ENCODE peak calls at places on chromosomes 7 and 10, in four cellular contexts. One of them, this sample, is unnamed.

GRCh38 chr7:29113384-29114102 is 32.8 kb downstream of the CPVL start:
- DNase-seq in IMR-90: no peak
- DNase-seq in CD8-positive, alpha-beta T cell: no peak
- DNase-seq in HepG2: peak
- DNase-seq in this sample: peak

GRCh38 chr7:21071570-21071969 is 284.9 kb upstream of the SP8 start:
- DNase-seq in HepG2: no peak
- DNase-seq in IMR-90: no peak
- DNase-seq in CD8-positive, alpha-beta T cell: no peak
- DNase-seq in this sample: no peak

GRCh38 chr7:144854839-144855424 is 19.1 kb upstream of the TPK1 start:
- DNase-seq in CD8-positive, alpha-beta T cell: no peak
- DNase-seq in IMR-90: no peak
- DNase-seq in HepG2: peak
- DNase-seq in this sample: peak

GRCh38 chr10:131909929-131910328 is 9.1 kb downstream of the PPP2R2D start:
- DNase-seq in HepG2: no peak
- DNase-seq in CD8-positive, alpha-beta T cell: no peak
- DNase-seq in IMR-90: no peak
- DNase-seq in this sample: no peak

GRCh38 chr10:116395223-116395985 is 32.2 kb upstream of the PNLIPRP3 start:
- DNase-seq in IMR-90: no peak
- DNase-seq in HepG2: no peak
- DNase-seq in CD8-positive, alpha-beta T cell: no peak
- DNase-seq in this sample: no peak

GRCh38 chr10:69635428-69636272 is 5.6 kb downstream of the FAM241B start:
- DNase-seq in HepG2: no peak
- DNase-seq in CD8-positive, alpha-beta T cell: no peak
- DNase-seq in IMR-90: no peak
- DNase-seq in this sample: no peak

GRCh38 chr7:27576360-27576944 is 86.2 kb downstream of the HIBADH start:
- DNase-seq in CD8-positive, alpha-beta T cell: no peak
- DNase-seq in IMR-90: peak
- DNase-seq in HepG2: peak
- DNase-seq in this sample: no peak

GRCh38 chr10:76218045-76218444 is 786.6 kb downstream of the LRMDA start:
- DNase-seq in CD8-positive, alpha-beta T cell: no peak
- DNase-seq in HepG2: no peak
- DNase-seq in IMR-90: no peak
- DNase-seq in this sample: no peak

GRCh38 chr7:46244752-46245151 is 323.7 kb upstream of the IGFBP3 start:
- DNase-seq in CD8-positive, alpha-beta T cell: no peak
- DNase-seq in HepG2: no peak
- DNase-seq in IMR-90: peak
- DNase-seq in this sample: no peak

GRCh38 chr10:8311526-8312070 is 257.1 kb downstream of the GATA3 start:
- DNase-seq in IMR-90: no peak
- DNase-seq in HepG2: no peak
- DNase-seq in CD8-positive, alpha-beta T cell: no peak
- DNase-seq in this sample: no peak

GRCh38 chr10:124703778-124704427 is 40.3 kb downstream of the FAM53B start:
- DNase-seq in IMR-90: no peak
- DNase-seq in HepG2: no peak
- DNase-seq in CD8-positive, alpha-beta T cell: no peak
- DNase-seq in this sample: no peak

GRCh38 chr10:70807566-70807965 is 8.2 kb upstream of the SGPL1 start:
- DNase-seq in HepG2: no peak
- DNase-seq in CD8-positive, alpha-beta T cell: no peak
- DNase-seq in IMR-90: no peak
- DNase-seq in this sample: no peak

GRCh38 chr10:44243851-44244502 is 140.9 kb downstream of the CXCL12 start:
- DNase-seq in HepG2: no peak
- DNase-seq in CD8-positive, alpha-beta T cell: no peak
- DNase-seq in IMR-90: no peak
- DNase-seq in this sample: no peak

GRCh38 chr10:11901454-11902431 is 78.6 kb downstream of the PROSER2 start:
- DNase-seq in IMR-90: peak
- DNase-seq in CD8-positive, alpha-beta T cell: no peak
- DNase-seq in HepG2: peak
- DNase-seq in this sample: no peak

GRCh38 chr7:93981480-93981874 is 22.7 kb downstream of the BET1 start:
- DNase-seq in IMR-90: no peak
- DNase-seq in HepG2: no peak
- DNase-seq in CD8-positive, alpha-beta T cell: no peak
- DNase-seq in this sample: no peak

GRCh38 chr10:103147645-103148044 is 45.4 kb downstream of the NT5C2 start:
- DNase-seq in CD8-positive, alpha-beta T cell: no peak
- DNase-seq in IMR-90: no peak
- DNase-seq in HepG2: no peak
- DNase-seq in this sample: no peak

GRCh38 chr7:99976626-99977025 is 795 bp upstream of the AZGP1 start:
- DNase-seq in HepG2: peak
- DNase-seq in CD8-positive, alpha-beta T cell: no peak
- DNase-seq in IMR-90: no peak
- DNase-seq in this sample: no peak

GRCh38 chr7:22442887-22443369 is 57.1 kb downstream of the STEAP1B start:
- DNase-seq in IMR-90: no peak
- DNase-seq in CD8-positive, alpha-beta T cell: no peak
- DNase-seq in HepG2: no peak
- DNase-seq in this sample: no peak

GRCh38 chr10:74921744-74922143 is 95.3 kb downstream of the KAT6B start:
- DNase-seq in CD8-positive, alpha-beta T cell: no peak
- DNase-seq in HepG2: no peak
- DNase-seq in IMR-90: peak
- DNase-seq in this sample: no peak

GRCh38 chr7:97580205-97580604 is 151.7 kb upstream of the TAC1 start:
- DNase-seq in IMR-90: no peak
- DNase-seq in CD8-positive, alpha-beta T cell: no peak
- DNase-seq in HepG2: no peak
- DNase-seq in this sample: no peak

GRCh38 chr7:130421685-130422084 is 19.1 kb downstream of the CEP41 start:
- DNase-seq in CD8-positive, alpha-beta T cell: no peak
- DNase-seq in HepG2: no peak
- DNase-seq in IMR-90: peak
- DNase-seq in this sample: no peak

GRCh38 chr7:117064688-117065087 is 111.4 kb downstream of the ST7 start:
- DNase-seq in IMR-90: no peak
- DNase-seq in HepG2: no peak
- DNase-seq in CD8-positive, alpha-beta T cell: no peak
- DNase-seq in this sample: no peak

GRCh38 chr10:91313761-91314520 is 93.5 kb downstream of the PCGF5 start:
- DNase-seq in CD8-positive, alpha-beta T cell: no peak
- DNase-seq in IMR-90: peak
- DNase-seq in HepG2: no peak
- DNase-seq in this sample: no peak

GRCh38 chr7:80347173-80347572 is 164.7 kb downstream of the GNAT3 start:
- DNase-seq in IMR-90: peak
- DNase-seq in HepG2: no peak
- DNase-seq in CD8-positive, alpha-beta T cell: no peak
- DNase-seq in this sample: no peak

GRCh38 chr7:35593896-35594295 is 101.0 kb downstream of the HERPUD2 start:
- DNase-seq in IMR-90: no peak
- DNase-seq in CD8-positive, alpha-beta T cell: no peak
- DNase-seq in HepG2: peak
- DNase-seq in this sample: peak

DNA sequence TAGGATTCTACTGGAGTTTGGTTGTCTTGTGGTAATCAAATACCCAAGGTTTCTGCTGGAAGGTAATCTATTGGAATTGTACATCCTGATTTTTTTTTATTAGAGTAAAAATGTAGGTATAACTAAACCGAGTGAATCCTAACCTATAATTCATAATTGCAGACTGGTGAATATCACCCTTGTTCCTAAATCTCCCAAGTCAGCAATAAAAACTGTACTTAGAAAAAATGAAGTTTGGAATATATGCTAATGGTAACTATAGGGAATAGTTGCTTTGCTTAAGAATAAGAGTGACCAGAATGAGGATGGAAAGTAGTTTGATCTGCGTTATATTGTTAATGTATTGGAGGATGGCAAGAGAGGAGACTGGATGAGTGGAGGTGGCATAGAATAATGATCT is 10.7 kb upstream of the FZD8 start:
- DNase-seq in CD8-positive, alpha-beta T cell: no peak
- DNase-seq in IMR-90: no peak
- DNase-seq in HepG2: no peak
- DNase-seq in this sample: no peak
- H3K4me3 ChIP-seq in CD8-positive, alpha-beta T cell: no peak
- H3K4me3 ChIP-seq in IMR-90: no peak
- H3K4me3 ChIP-seq in HepG2: no peak
- H3K4me3 ChIP-seq in this sample: no peak

GRCh38 chr10:59580257-59580863 is 129.3 kb downstream of the SLC16A9 start:
- DNase-seq in CD8-positive, alpha-beta T cell: no peak
- DNase-seq in IMR-90: peak
- DNase-seq in HepG2: peak
- DNase-seq in this sample: no peak
- TF ChIP-seq CTCF in CD8-positive, alpha-beta T cell: no peak
- TF ChIP-seq CTCF in IMR-90: peak
- TF ChIP-seq CTCF in HepG2: peak
- TF ChIP-seq CTCF in this sample: peak

GRCh38 chr10:112363696-112364688 is 9.9 kb upstream of the ACSL5 start:
- DNase-seq in CD8-positive, alpha-beta T cell: no peak
- DNase-seq in HepG2: no peak
- DNase-seq in IMR-90: no peak
- DNase-seq in this sample: peak

GRCh38 chr10:112362833-112363232 is 11.1 kb upstream of the ACSL5 start:
- DNase-seq in CD8-positive, alpha-beta T cell: no peak
- DNase-seq in IMR-90: no peak
- DNase-seq in HepG2: no peak
- DNase-seq in this sample: no peak

GRCh38 chr10:112365451-112365850 is 8.5 kb upstream of the ACSL5 start:
- DNase-seq in IMR-90: no peak
- DNase-seq in HepG2: no peak
- DNase-seq in CD8-positive, alpha-beta T cell: no peak
- DNase-seq in this sample: no peak

GRCh38 chr10:112366992-112367391 is 6.9 kb upstream of the ACSL5 start:
- DNase-seq in HepG2: no peak
- DNase-seq in CD8-positive, alpha-beta T cell: no peak
- DNase-seq in IMR-90: no peak
- DNase-seq in this sample: no peak

GRCh38 chr10:112365014-112365432 is 8.9 kb upstream of the ACSL5 start:
- DNase-seq in IMR-90: no peak
- DNase-seq in HepG2: peak
- DNase-seq in CD8-positive, alpha-beta T cell: no peak
- DNase-seq in this sample: peak
- H3K4me3 ChIP-seq in IMR-90: no peak
- H3K4me3 ChIP-seq in HepG2: no peak
- H3K4me3 ChIP-seq in CD8-positive, alpha-beta T cell: no peak
- H3K4me3 ChIP-seq in this sample: no peak

GRCh38 chr10:110797416-110797815 is 74.3 kb upstream of the PDCD4 start:
- DNase-seq in HepG2: no peak
- DNase-seq in CD8-positive, alpha-beta T cell: no peak
- DNase-seq in IMR-90: no peak
- DNase-seq in this sample: no peak
- TF ChIP-seq CTCF in HepG2: no peak
- TF ChIP-seq CTCF in CD8-positive, alpha-beta T cell: no peak
- TF ChIP-seq CTCF in IMR-90: no peak
- TF ChIP-seq CTCF in this sample: no peak

This sample was measured in Caco-2.